ENCODE peak calls at places on chromosomes 11 and 22, in four cellular contexts. L is NCI-H1105 treated with DMSO at 0.1 percent for 48 hours, O is aorta, N is mammary epithelial cell. W is an unnamed sample.
A peak's percentile ranks its signal among the peaks of the same experiment; 100 is the strongest.

GRCh38 chr11:504053-504993 is 2.7 kb downstream of the RNH1 start:
- DNase-seq in L (no peak), N (no peak), O (no peak), W (no peak)

GRCh38 chr11:67247946-67248550 is 18.2 kb upstream of the GRK2 start:
- DNase-seq in O (no peak), N (no peak), L (no peak), W (no peak)

GRCh38 chr11:112631333-112631732 is 329.9 kb upstream of the NCAM1 start:
- DNase-seq in O (no peak), L (no peak), N (no peak), W (no peak)

GRCh38 chr22:26464312-26464711 is 19.3 kb downstream of the HPS4 start:
- DNase-seq in N (no peak), O (no peak), L (no peak), W (no peak)

GRCh38 chr11:131685206-131685605 is 314.8 kb downstream of the NTM start:
- DNase-seq in L (no peak), O (no peak), N (no peak), W (no peak)

GRCh38 chr11:107562647-107563208 is 2.8 kb downstream of the ALKBH8 start:
- DNase-seq in O (no peak), L (no peak), N (peak; percentile 95), W (no peak)

GRCh38 chr11:3104051-3104714 is 47.0 kb upstream of the CARS1 start:
- DNase-seq in O (peak; percentile 67), L (no peak), N (no peak), W (no peak)

GRCh38 chr11:132358573-132358953 is 988.1 kb downstream of the NTM start:
- DNase-seq in N (no peak), L (no peak), O (no peak), W (no peak)

GRCh38 chr11:11978098-11978637 is 30.3 kb downstream of the DKK3 start:
- DNase-seq in N (no peak), O (no peak), L (no peak), W (no peak)

GRCh38 chr11:72237112-72237931 is 6.7 kb downstream of the PHOX2A start:
- DNase-seq in N (no peak), O (peak; percentile 73), L (no peak), W (no peak)

GRCh38 chr22:20173720-20174119 is 22.9 kb upstream of the CCDC188 start:
- DNase-seq in N (no peak), O (no peak), L (no peak), W (peak; percentile 73)

GRCh38 chr22:19974935-19975706 is 33.5 kb upstream of the TXNRD2 start:
- DNase-seq in N (no peak), O (no peak), L (no peak), W (peak; percentile 61)

GRCh38 chr11:124762624-124763155 is 600 bp upstream of the ESAM start:
- DNase-seq in O (peak; percentile 77), N (no peak), L (peak; percentile 45), W (no peak)